ENCODE peak calls at places on chromosomes 16 and 17, in seven cellular contexts. S is tibial nerve, D is HL-60, A is pancreas, O is NCI-H1436, B is NT2/D1, U is A549. V is an unnamed sample.

GRCh38 chr16:89506791-89507191 is 1.4 kb upstream of the SPG7 start:
- DNase-seq in S (no peak), D (peak), A (no peak), O (no peak), B (no peak), U (no peak), V (no peak)

GRCh38 chr16:280552-280951 is at the start of gene ARHGDIG:
- DNase-seq in S (no peak), D (no peak), A (no peak), O (no peak), B (no peak), U (no peak), V (no peak)

GRCh38 chr17:65638221-65638940 is 76.9 kb upstream of the AXIN2 start:
- DNase-seq in S (no peak), D (no peak), A (peak), O (no peak), B (no peak), U (no peak), V (no peak)

GRCh38 chr16:23847938-23848337 is 12.2 kb downstream of the PRKCB start:
- DNase-seq in S (no peak), D (no peak), A (no peak), O (no peak), B (no peak), U (no peak), V (no peak)

GRCh38 chr17:1012823-1013728 is 16.1 kb downstream of the TIMM22 start:
- DNase-seq in S (no peak), D (no peak), A (no peak), O (no peak), B (no peak), U (no peak), V (no peak)

GRCh38 chr16:88560722-88561484 is 9.3 kb upstream of the ZC3H18 start:
- DNase-seq in S (no peak), D (no peak), A (no peak), O (no peak), B (no peak), U (no peak), V (no peak)

GRCh38 chr17:18968945-18969887 is 17.3 kb downstream of the SLC5A10 start:
- DNase-seq in S (peak), D (no peak), A (no peak), O (no peak), B (no peak), U (peak), V (no peak)

GRCh38 chr17:74011963-74012362 is 191.5 kb upstream of the RPL38 start:
- DNase-seq in S (no peak), D (no peak), A (no peak), O (peak), B (no peak), U (no peak), V (no peak)

GRCh38 chr16:80803341-80804060 is 897 bp downstream of the CDYL2 start:
- DNase-seq in S (no peak), D (peak), A (peak), O (no peak), B (no peak), U (no peak), V (no peak)

GRCh38 chr17:72399608-72400487 is 279.0 kb downstream of the SOX9 start:
- DNase-seq in S (no peak), D (no peak), A (peak), O (no peak), B (no peak), U (no peak), V (no peak)

GRCh38 chr17:8563024-8563776 is 67.3 kb downstream of the MYH10 start:
- DNase-seq in S (no peak), D (no peak), A (no peak), O (no peak), B (no peak), U (no peak), V (no peak)

GRCh38 chr16:2043296-2043979 is 4.2 kb downstream of the NTHL1 start:
- DNase-seq in S (no peak), D (no peak), A (no peak), O (peak), B (no peak), U (no peak), V (no peak)

GRCh38 chr17:49598918-49599317 is 23.2 kb downstream of the NXPH3 start:
- DNase-seq in S (no peak), D (no peak), A (no peak), O (no peak), B (no peak), U (no peak), V (no peak)

GRCh38 chr16:69410285-69410990 is 14.0 kb upstream of the CYB5B start:
- DNase-seq in S (no peak), D (no peak), A (no peak), O (no peak), B (no peak), U (peak), V (peak)

GRCh38 chr17:15261818-15262290 is 3.3 kb downstream of the PMP22 start:
- DNase-seq in S (no peak), D (no peak), A (no peak), O (no peak), B (no peak), U (peak), V (no peak)

GRCh38 chr16:51971184-51971583 is 575.8 kb downstream of the TOX3 start:
- DNase-seq in S (no peak), D (no peak), A (no peak), O (peak), B (peak), U (peak), V (no peak)

GRCh38 chr17:62860962-62861873 is 53.1 kb upstream of the MARCHF10 start:
- DNase-seq in S (no peak), D (no peak), A (no peak), O (no peak), B (no peak), U (no peak), V (no peak)

V was measured in ascending aorta.